ENCODE peak calls at places on chromosomes 5 and 9, in four cellular contexts. W is SK-N-SH, L is GM12878, T is cardiac fibroblast. P is an unnamed sample.

GRCh38 chr5:84383816-84384603 is 670 bp downstream of the EDIL3 start:
- DNase-seq in W (peak), L (no peak), T (peak), P (no peak)

GRCh38 chr9:99239341-99240055 is 17.4 kb downstream of the SEC61B start:
- DNase-seq in W (no peak), L (no peak), T (peak), P (no peak)

GRCh38 chr5:67678594-67678993 is 482.0 kb upstream of the CD180 start:
- DNase-seq in W (no peak), L (no peak), T (no peak), P (no peak)

GRCh38 chr9:112046181-112046580 is 128.9 kb downstream of the SUSD1 start:
- DNase-seq in W (no peak), L (no peak), T (peak), P (no peak)

GRCh38 chr9:7879551-7880245 is 80.1 kb upstream of the DMAC1 start:
- DNase-seq in W (no peak), L (no peak), T (no peak), P (no peak)

GRCh38 chr9:37004424-37004935 is 29.6 kb downstream of the PAX5 start:
- DNase-seq in W (no peak), L (no peak), T (no peak), P (peak)

GRCh38 chr5:109455598-109456096 is 45.9 kb upstream of the PJA2 start:
- DNase-seq in W (peak), L (peak), T (peak), P (peak)

GRCh38 chr9:96130970-96131369 is 171.0 kb downstream of the HSD17B3 start:
- DNase-seq in W (no peak), L (no peak), T (no peak), P (no peak)

GRCh38 chr9:134399435-134400056 is 73.3 kb downstream of the RXRA start:
- DNase-seq in W (no peak), L (no peak), T (peak), P (no peak)

GRCh38 chr5:179906795-179907569 is 715 bp downstream of the TBC1D9B start:
- DNase-seq in W (peak), L (no peak), T (peak), P (no peak)

GRCh38 chr9:72509053-72509452 is 12.4 kb upstream of the TMC1 start:
- DNase-seq in W (no peak), L (no peak), T (peak), P (no peak)

GRCh38 chr5:17951392-17952169 is 317.3 kb downstream of the TAF11L14 start:
- DNase-seq in W (no peak), L (no peak), T (no peak), P (no peak)

GRCh38 chr5:176175101-176175852 is 62.9 kb upstream of the SIMC1 start:
- DNase-seq in W (no peak), L (no peak), T (no peak), P (no peak)

GRCh38 chr9:70412678-70413426 is 1.6 kb downstream of the KLF9 start:
- DNase-seq in W (peak), L (no peak), T (peak), P (no peak)

GRCh38 chr5:177470759-177471536 is 2.5 kb downstream of the DBN1 start:
- DNase-seq in W (no peak), L (no peak), T (peak), P (no peak)

GRCh38 chr9:131116281-131117101 is 8.9 kb upstream of the NUP214 start:
- DNase-seq in W (no peak), L (no peak), T (peak), P (no peak)

GRCh38 chr9:127159949-127160610 is 37.6 kb upstream of the ANGPTL2 start:
- DNase-seq in W (no peak), L (no peak), T (no peak), P (no peak)

GRCh38 chr9:127162046-127162445 is 39.6 kb upstream of the ANGPTL2 start:
- DNase-seq in W (no peak), L (no peak), T (no peak), P (no peak)

GRCh38 chr9:127161081-127161621 is 38.7 kb upstream of the ANGPTL2 start:
- DNase-seq in W (no peak), L (no peak), T (no peak), P (no peak)

GRCh38 chr9:127162567-127163365 is 40.3 kb upstream of the ANGPTL2 start:
- DNase-seq in W (no peak), L (no peak), T (no peak), P (no peak)

GRCh38 chr9:127158995-127159801 is 36.8 kb upstream of the ANGPTL2 start:
- DNase-seq in W (peak), L (no peak), T (peak), P (no peak)
- H3K4me3 ChIP-seq in W (no peak), L (no peak), T (no peak), P (no peak)

DNA sequence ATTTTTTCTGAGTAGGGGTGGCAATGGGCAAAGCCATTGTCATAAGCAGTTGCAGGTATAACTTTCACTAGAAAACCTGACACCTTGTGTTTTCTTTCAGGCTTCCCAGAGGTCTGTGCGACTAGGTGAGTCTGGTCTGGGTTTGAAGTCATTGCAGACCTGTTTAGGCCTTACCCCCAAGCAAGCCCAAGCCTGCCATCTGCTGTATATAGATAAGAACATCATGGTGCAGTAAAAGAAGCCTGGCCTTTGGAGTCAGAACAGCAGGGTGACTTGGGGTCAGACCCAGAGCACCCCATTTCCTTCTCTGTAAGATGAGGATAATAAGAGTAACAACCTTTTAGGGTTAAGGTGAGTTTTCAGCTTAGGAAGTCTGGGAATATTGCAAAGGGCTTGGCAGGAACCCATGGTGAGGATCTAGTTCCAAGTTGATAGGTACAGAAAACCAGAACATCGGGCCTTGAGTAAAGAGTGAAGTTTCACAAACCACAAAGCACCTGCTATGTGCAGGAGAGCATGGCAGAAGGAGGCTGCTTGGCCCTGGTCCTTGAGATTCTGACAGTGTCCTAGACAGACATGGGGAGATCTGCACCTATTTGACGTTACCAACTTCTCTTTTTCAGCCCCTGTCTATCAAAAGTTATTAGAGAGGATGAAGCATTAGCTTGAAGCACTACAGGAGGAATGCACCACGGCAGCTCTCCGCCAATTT is 33.9 kb downstream of the TGFBI start:
- DNase-seq in W (no peak), L (no peak), T (peak), P (peak)
- TF ChIP-seq CTCF in W (peak), L (peak), T (peak), P (peak)

GRCh38 chr5:73120222-73121108 is at the start of gene TMEM171:
- DNase-seq in W (peak), L (no peak), T (peak), P (no peak)

GRCh38 chr5:73121109-73121443 is 701 bp downstream of the TMEM171 start:
- DNase-seq in W (no peak), L (no peak), T (no peak), P (no peak)

GRCh38 chr5:73126381-73126780 is 6.0 kb downstream of the TMEM171 start:
- DNase-seq in W (no peak), L (no peak), T (no peak), P (no peak)

GRCh38 chr5:73125289-73125688 is 4.9 kb downstream of the TMEM171 start:
- DNase-seq in W (no peak), L (no peak), T (no peak), P (no peak)

DNA sequence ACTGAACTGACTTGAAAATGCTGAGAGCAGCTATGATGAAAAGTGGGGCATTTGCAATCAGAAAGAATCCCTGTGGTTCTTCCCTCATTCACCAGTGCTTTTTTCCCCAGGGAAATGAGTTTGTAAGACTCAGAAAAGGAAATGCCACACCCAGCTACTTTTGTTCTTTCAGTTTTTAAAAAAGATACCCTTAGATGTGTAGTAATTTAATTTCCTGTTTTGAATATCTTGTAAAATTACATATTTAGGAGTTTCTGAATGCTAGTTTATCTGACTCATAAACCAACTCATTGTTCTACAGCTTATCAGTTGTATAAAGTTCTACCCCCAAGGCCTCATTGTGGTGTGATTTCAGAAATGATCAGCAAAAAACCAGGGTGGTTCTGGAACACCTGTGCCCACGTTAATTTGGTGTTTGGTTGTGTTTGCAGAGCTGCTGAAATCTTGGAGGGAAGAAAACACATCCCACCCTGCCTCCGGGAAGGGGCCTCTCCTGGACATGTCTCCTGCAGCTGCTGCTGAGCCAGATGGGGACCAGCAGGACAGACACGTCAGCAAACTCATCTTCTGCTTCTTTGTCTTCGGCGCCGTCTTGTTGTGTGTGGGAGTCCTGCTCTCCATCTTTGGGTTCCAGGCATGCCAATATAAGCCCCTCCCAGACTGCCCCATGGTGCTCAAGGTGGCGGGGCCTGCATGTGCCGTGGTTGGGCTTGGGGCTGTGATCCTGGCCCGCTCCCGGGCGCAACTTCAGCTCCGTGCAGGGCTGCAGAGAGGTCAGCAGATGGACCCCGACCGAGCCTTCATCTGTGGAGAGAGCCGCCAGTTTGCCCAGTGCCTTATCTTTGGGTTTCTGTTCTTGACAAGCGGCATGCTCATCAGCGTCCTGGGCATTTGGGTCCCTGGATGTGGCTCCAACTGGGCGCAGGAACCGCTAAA is 2.8 kb downstream of the TMEM171 start:
- DNase-seq in W (no peak), L (no peak), T (peak), P (no peak)
- H3K4me3 ChIP-seq in W (no peak), L (no peak), T (no peak), P (no peak)

GRCh38 chr5:1734908-1735289 is 64.7 kb downstream of the MRPL36 start:
- DNase-seq in W (no peak), L (no peak), T (no peak), P (no peak)

GRCh38 chr5:1735320-1735970 is 64.2 kb downstream of the MRPL36 start:
- DNase-seq in W (no peak), L (no peak), T (no peak), P (no peak)

GRCh38 chr5:1736065-1736464 is 63.6 kb downstream of the MRPL36 start:
- DNase-seq in W (no peak), L (no peak), T (no peak), P (no peak)

GRCh38 chr5:1736889-1737711 is 62.5 kb downstream of the MRPL36 start:
- DNase-seq in W (peak), L (no peak), T (no peak), P (no peak)

DNA sequence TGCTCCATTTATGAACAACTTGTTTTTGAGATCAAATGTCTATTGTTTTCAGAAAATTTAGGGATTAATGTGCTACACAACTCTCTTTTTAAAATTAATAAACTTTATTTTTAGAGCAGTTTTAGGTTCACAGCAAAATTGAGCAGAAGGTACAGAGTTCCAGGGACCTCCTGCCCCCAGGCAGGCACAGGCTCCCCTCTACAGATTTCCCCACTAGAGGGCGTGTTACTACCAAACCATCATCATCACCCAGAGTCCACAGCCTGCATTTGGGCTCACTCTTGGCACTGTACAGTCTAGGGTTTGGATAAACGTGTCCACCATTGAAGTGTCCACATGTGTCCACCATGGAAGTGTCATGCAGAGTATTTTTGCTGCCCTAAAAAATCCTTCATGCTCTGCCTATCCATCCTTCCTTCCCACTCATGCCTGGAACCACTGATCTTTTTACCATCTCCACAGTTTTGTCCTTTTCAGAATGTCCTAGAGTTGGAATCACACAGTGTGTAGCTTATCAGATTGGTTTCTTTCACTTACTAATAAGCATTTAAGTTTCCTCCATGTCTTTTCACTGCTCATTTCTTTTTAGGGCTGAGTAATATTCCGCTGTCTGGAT is 61.7 kb downstream of the MRPL36 start:
- DNase-seq in W (peak), L (peak), T (peak), P (peak)
- TF ChIP-seq CTCF in W (peak), L (peak), T (peak), P (peak)

GRCh38 chr9:4902135-4902475 is 83.0 kb upstream of the JAK2 start:
- DNase-seq in W (no peak), L (no peak), T (no peak), P (no peak)
- H3K4me3 ChIP-seq in W (no peak), L (no peak), T (no peak), P (no peak)